ENCODE peak calls at places on chromosomes 5 and 9, in four cellular contexts. U is Peyer's patch, X is uterus, Z is transverse colon. V is an unnamed sample.

GRCh38 chr9:13569706-13570423 is 290.4 kb upstream of the MPDZ start:
- DNase-seq in U (no peak), X (no peak), Z (no peak), V (no peak)

GRCh38 chr9:133591116-133591910 is 17.9 kb downstream of the FAM163B start:
- DNase-seq in U (no peak), X (no peak), Z (no peak), V (no peak)

GRCh38 chr5:98401645-98402044 is 371.8 kb upstream of the RGMB start:
- DNase-seq in U (no peak), X (no peak), Z (no peak), V (no peak)

GRCh38 chr9:88308831-88309230 is 79.4 kb upstream of the SPIN1 start:
- DNase-seq in U (no peak), X (no peak), Z (no peak), V (no peak)

GRCh38 chr9:134297581-134297980 is 28.7 kb upstream of the RXRA start:
- DNase-seq in U (no peak), X (no peak), Z (no peak), V (no peak)

GRCh38 chr9:38621434-38622082 is 1.2 kb upstream of the ANKRD18A start:
- DNase-seq in U (no peak), X (no peak), Z (peak; percentile 40), V (peak; percentile 44)

GRCh38 chr5:155735388-155735787 is 591.6 kb upstream of the SGCD start:
- DNase-seq in U (no peak), X (no peak), Z (no peak), V (peak; percentile 23)

GRCh38 chr5:133371371-133372155 is 240.8 kb downstream of the FSTL4 start:
- DNase-seq in U (no peak), X (no peak), Z (no peak), V (no peak)

GRCh38 chr9:109251080-109251775 is 69.6 kb downstream of the EPB41L4B start:
- DNase-seq in U (no peak), X (no peak), Z (peak; percentile 70), V (peak; percentile 88)

GRCh38 chr9:99040911-99041582 is 63.9 kb upstream of the TGFBR1 start:
- DNase-seq in U (no peak), X (no peak), Z (no peak), V (no peak)

GRCh38 chr9:96009690-96010477 is 134.4 kb downstream of the ERCC6L2 start:
- DNase-seq in U (no peak), X (no peak), Z (peak; percentile 21), V (no peak)

GRCh38 chr5:141434006-141434405 is 3.7 kb downstream of the PCDHGA12 start:
- DNase-seq in U (no peak), X (no peak), Z (no peak), V (no peak)

GRCh38 chr5:55276771-55277170 is 30.7 kb downstream of the DHX29 start:
- DNase-seq in U (no peak), X (no peak), Z (no peak), V (no peak)

GRCh38 chr9:95821999-95822398 is 53.5 kb upstream of the ERCC6L2 start:
- DNase-seq in U (no peak), X (no peak), Z (no peak), V (no peak)

GRCh38 chr5:103057208-103058130 is 62.5 kb downstream of the GIN1 start:
- DNase-seq in U (no peak), X (no peak), Z (no peak), V (no peak)

GRCh38 chr9:136310273-136311030 is 6.6 kb upstream of the CCDC187 start:
- DNase-seq in U (no peak), X (no peak), Z (no peak), V (no peak)

GRCh38 chr5:150499437-150499956 is 8.4 kb upstream of the NDST1 start:
- DNase-seq in U (no peak), X (no peak), Z (no peak), V (no peak)

GRCh38 chr5:130627145-130627544 is 537.9 kb downstream of the HINT1 start:
- DNase-seq in U (no peak), X (no peak), Z (no peak), V (no peak)

GRCh38 chr9:87113892-87114291 is 166.6 kb upstream of the GAS1 start:
- DNase-seq in U (no peak), X (no peak), Z (no peak), V (no peak)

GRCh38 chr9:97744710-97745708 is 47.9 kb upstream of the XPA start:
- DNase-seq in U (no peak), X (no peak), Z (no peak), V (no peak)

GRCh38 chr5:179668404-179668803 is 12.4 kb downstream of the CBY3 start:
- DNase-seq in U (no peak), X (no peak), Z (peak; percentile 19), V (peak; percentile 59)

GRCh38 chr9:72579190-72579589 is 57.8 kb downstream of the TMC1 start:
- DNase-seq in U (no peak), X (peak; percentile 32), Z (peak; percentile 78), V (peak; percentile 30)

GRCh38 chr9:121182976-121183375 is 18.7 kb downstream of the RAB14 start:
- DNase-seq in U (no peak), X (no peak), Z (no peak), V (no peak)

GRCh38 chr5:151643385-151643784 is 43.3 kb downstream of the SPARC start:
- DNase-seq in U (no peak), X (no peak), Z (no peak), V (no peak)

GRCh38 chr5:142507528-142507927 is 178.4 kb downstream of the FGF1 start:
- DNase-seq in U (no peak), X (no peak), Z (no peak), V (no peak)

GRCh38 chr5:78925102-78925876 is 59.8 kb downstream of the ARSB start:
- DNase-seq in U (no peak), X (no peak), Z (no peak), V (no peak)

GRCh38 chr5:125272364-125272763 is 525.9 kb upstream of the ZNF608 start:
- DNase-seq in U (no peak), X (no peak), Z (no peak), V (no peak)

GRCh38 chr9:91411096-91411771 is 12.4 kb downstream of the NFIL3 start:
- DNase-seq in U (no peak), X (no peak), Z (no peak), V (no peak)

GRCh38 chr9:23683476-23684095 is 142.5 kb downstream of the ELAVL2 start:
- DNase-seq in U (no peak), X (no peak), Z (no peak), V (no peak)

GRCh38 chr5:135704616-135705015 is 125.8 kb upstream of the CXCL14 start:
- DNase-seq in U (no peak), X (no peak), Z (no peak), V (no peak)

GRCh38 chr9:108865037-108865436 is 3.0 kb downstream of the ACTL7A start:
- DNase-seq in U (no peak), X (no peak), Z (no peak), V (no peak)

GRCh38 chr5:2817031-2817603 is 65.6 kb upstream of the IRX2 start:
- DNase-seq in U (no peak), X (no peak), Z (no peak), V (no peak)

GRCh38 chr9:68978054-68978453 is 35.9 kb downstream of the PRKACG start:
- DNase-seq in U (no peak), X (no peak), Z (no peak), V (no peak)

GRCh38 chr9:79257671-79258410 is 313.9 kb upstream of the TLE4 start:
- DNase-seq in U (no peak), X (no peak), Z (no peak), V (no peak)

GRCh38 chr9:136538599-136539426 is 7.0 kb downstream of the NOTCH1 start:
- DNase-seq in U (peak; percentile 73), X (no peak), Z (peak; percentile 62), V (no peak)

GRCh38 chr5:135615581-135616260 is 36.9 kb upstream of the CXCL14 start:
- DNase-seq in U (no peak), X (no peak), Z (no peak), V (no peak)

DNA sequence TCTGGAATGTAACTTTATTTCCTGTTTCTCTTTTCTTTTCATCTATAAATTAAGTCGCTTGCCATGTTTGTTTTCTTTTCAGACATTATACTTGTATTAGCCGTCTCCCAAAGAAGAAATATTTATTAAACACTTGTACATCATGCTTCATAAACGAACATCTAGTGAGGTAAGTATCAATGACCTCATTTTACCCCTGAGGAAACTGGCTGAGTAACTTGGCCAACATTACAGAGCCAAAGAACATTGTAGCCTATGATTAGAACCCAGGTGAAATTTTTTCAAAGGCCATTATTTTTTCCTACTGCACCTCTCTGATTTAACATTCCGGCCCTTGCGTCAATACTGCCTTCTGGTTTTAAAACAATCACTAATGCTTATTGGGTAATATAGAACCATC is 4.2 kb downstream of the FREM1 start:
- DNase-seq in U (no peak), X (no peak), Z (no peak), V (no peak)
- H3K4me3 ChIP-seq in U (peak overlapping the region; percentile 6), X (no peak overlapping the region), Z (no peak overlapping the region), V (no peak overlapping the region)

GRCh38 chr9:32431196-32431595 is 46.8 kb downstream of the ACO1 start:
- DNase-seq in U (no peak), X (no peak), Z (no peak), V (no peak)
- TF ChIP-seq CTCF in U (no peak), X (no peak), Z (no peak), V (no peak)

DNA sequence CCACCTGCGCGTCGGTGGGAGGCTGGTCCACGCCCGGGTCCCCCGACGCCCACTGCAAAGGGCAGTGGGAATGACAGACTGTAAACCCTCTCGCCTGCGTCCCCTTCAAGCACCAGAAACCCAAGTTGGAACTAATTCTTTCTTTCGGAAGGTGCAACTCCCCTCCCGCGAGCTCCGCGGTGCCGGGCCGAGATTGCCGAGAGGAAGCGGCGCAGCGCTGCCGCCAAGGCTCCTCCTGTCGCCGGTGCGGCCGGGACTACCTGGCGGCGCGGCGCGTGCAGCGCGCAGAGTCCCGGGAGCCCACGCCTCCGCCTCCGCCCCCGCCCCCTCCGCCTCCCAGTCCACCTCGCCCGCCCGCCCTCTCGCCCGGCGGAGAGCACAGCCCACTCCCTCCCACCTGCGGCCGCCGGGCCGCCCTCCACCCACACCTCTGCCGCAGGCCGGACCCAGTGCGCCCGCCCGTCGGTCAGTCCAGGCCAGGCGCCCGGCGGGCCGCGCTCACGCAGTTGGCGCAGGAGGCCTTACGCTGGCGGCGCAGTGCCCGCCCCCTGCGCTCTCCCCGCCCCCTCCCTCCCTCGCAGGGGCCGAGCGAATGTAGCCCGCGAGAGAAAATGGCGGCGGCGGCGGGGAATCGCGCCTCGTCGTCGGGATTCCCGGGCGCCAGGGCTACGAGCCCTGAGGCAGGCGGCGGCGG is at the start of gene MAP3K1:
- DNase-seq in U (peak; percentile 82), X (peak; percentile 79), Z (peak; percentile 92), V (peak; percentile 93)
- TF ChIP-seq POLR2A in U (peak; percentile 86), X (no peak), Z (peak; percentile 87), V (peak; percentile 80)

DNA sequence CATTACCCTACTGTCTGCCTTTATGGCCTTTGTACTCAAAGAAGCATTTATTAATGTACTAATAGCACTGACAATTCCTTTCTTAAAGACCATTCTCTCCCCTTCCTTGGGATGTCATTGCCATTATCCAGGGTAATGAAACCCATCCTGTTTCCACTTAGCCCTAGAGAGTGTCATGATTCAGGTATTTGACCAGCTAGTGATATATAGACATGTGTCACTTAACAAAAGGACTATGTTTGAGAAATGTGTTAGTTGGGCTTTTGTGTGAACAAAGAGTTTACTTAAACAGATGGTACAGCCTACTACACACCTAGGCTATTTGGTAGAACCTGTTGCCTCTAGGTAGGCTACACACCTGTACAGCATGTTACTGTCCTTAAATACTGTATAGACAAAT is 2.0 kb downstream of the ATP6V0E1 start:
- DNase-seq in U (no peak), X (no peak), Z (no peak), V (no peak)
- H3K4me3 ChIP-seq in U (no peak overlapping the region), X (no peak overlapping the region), Z (no peak overlapping the region), V (no peak overlapping the region)

V was measured in body of pancreas.